ENCODE peak calls at places on chromosomes 13 and 19, in six cellular contexts. H is stimulated activated CD4-positive, alpha-beta T cell treated with anti-CD3 and anti-CD28 coated beads, TNF-alpha, amount 100 ng/mL, for 1 hour; B is AG04449; Y is substantia nigra; S is B cell; U is islet precursor cell. O is an unnamed sample.

GRCh38 chr13:75661443-75661842 is 25.3 kb downstream of the LMO7 start:
- DNase-seq in H (no peak), B (no peak), Y (no peak), S (no peak), U (no peak), O (no peak)

GRCh38 chr19:8206147-8207087 is 2.8 kb upstream of the CERS4 start:
- DNase-seq in H (no peak), B (no peak), Y (no peak), S (no peak), U (no peak), O (no peak)

GRCh38 chr13:88908896-88909535 is 1237.8 kb downstream of the SLITRK5 start:
- DNase-seq in H (no peak), B (no peak), Y (peak), S (no peak), U (peak), O (no peak)

GRCh38 chr19:52336976-52337375 is 933 bp downstream of the ZNF610 start:
- DNase-seq in H (no peak), B (no peak), Y (no peak), S (no peak), U (no peak), O (no peak)

GRCh38 chr13:110431851-110432294 is 124.8 kb downstream of the COL4A2 start:
- DNase-seq in H (no peak), B (no peak), Y (no peak), S (no peak), U (peak), O (no peak)

GRCh38 chr19:38557205-38557799 is 60.5 kb downstream of the MAP4K1 start:
- DNase-seq in H (no peak), B (no peak), Y (no peak), S (no peak), U (no peak), O (peak)

GRCh38 chr19:43465468-43466120 is at the start of gene LYPD3:
- DNase-seq in H (no peak), B (no peak), Y (no peak), S (no peak), U (peak), O (no peak)

GRCh38 chr13:102555914-102556553 is 40.8 kb upstream of the TPP2 start:
- DNase-seq in H (no peak), B (no peak), Y (no peak), S (no peak), U (no peak), O (peak)

GRCh38 chr19:10518444-10519361 is 1.5 kb upstream of the S1PR5 start:
- DNase-seq in H (no peak), B (no peak), Y (no peak), S (peak), U (no peak), O (no peak)

GRCh38 chr19:8259142-8259921 is 48.8 kb downstream of the CD320 start:
- DNase-seq in H (no peak), B (no peak), Y (no peak), S (no peak), U (no peak), O (no peak)

GRCh38 chr19:20660473-20660872 is 898 bp downstream of the ZNF626 start:
- DNase-seq in H (no peak), B (no peak), Y (no peak), S (no peak), U (peak), O (no peak)

GRCh38 chr19:58529405-58529804 is 9.8 kb upstream of the ZBTB45 start:
- DNase-seq in H (no peak), B (no peak), Y (no peak), S (no peak), U (no peak), O (no peak)

GRCh38 chr19:55486971-55487883 is 1.0 kb upstream of the SSC5D start:
- DNase-seq in H (no peak), B (peak), Y (no peak), S (peak), U (peak), O (peak)

GRCh38 chr19:54364775-54365257 is at the start of gene LAIR1:
- DNase-seq in H (peak), B (no peak), Y (peak), S (peak), U (peak), O (no peak)

GRCh38 chr13:50805805-50806204 is 37.7 kb downstream of the DLEU7 start:
- DNase-seq in H (no peak), B (no peak), Y (no peak), S (no peak), U (no peak), O (no peak)

GRCh38 chr19:52270266-52270885 is 989 bp downstream of the ZNF766 start:
- DNase-seq in H (no peak), B (no peak), Y (no peak), S (peak), U (no peak), O (peak)

GRCh38 chr13:45119469-45119989 is 781 bp upstream of the GTF2F2 start:
- DNase-seq in H (peak), B (no peak), Y (peak), S (peak), U (no peak), O (no peak)

GRCh38 chr19:843180-843835 is 2.5 kb downstream of the PRTN3 start:
- DNase-seq in H (no peak), B (no peak), Y (no peak), S (peak), U (peak), O (no peak)

GRCh38 chr13:32804673-32805260 is 211.5 kb upstream of the KL start:
- DNase-seq in H (no peak), B (no peak), Y (no peak), S (no peak), U (no peak), O (no peak)

GRCh38 chr13:105058517-105058916 is 1476.9 kb downstream of the EFNB2 start:
- DNase-seq in H (no peak), B (no peak), Y (no peak), S (no peak), U (no peak), O (no peak)

GRCh38 chr19:7874080-7874856 is at the start of gene PRR36:
- DNase-seq in H (no peak), B (no peak), Y (peak), S (peak), U (peak), O (no peak)

GRCh38 chr19:5503598-5503997 is 48.4 kb downstream of the ZNRF4 start:
- DNase-seq in H (no peak), B (no peak), Y (no peak), S (no peak), U (no peak), O (peak)

GRCh38 chr13:28239374-28239773 is 101.0 kb downstream of the PAN3 start:
- DNase-seq in H (no peak), B (peak), Y (no peak), S (no peak), U (no peak), O (no peak)

GRCh38 chr13:105007166-105007808 is 1528.2 kb downstream of the EFNB2 start:
- DNase-seq in H (no peak), B (no peak), Y (no peak), S (no peak), U (no peak), O (no peak)

GRCh38 chr13:40608308-40608707 is 58.1 kb downstream of the FOXO1 start:
- DNase-seq in H (no peak), B (no peak), Y (no peak), S (no peak), U (no peak), O (no peak)

GRCh38 chr19:50224986-50225747 is 21.7 kb downstream of the MYH14 start:
- DNase-seq in H (no peak), B (no peak), Y (peak), S (no peak), U (no peak), O (no peak)

GRCh38 chr19:1173845-1174809 is at the start of gene SBNO2:
- DNase-seq in H (peak), B (no peak), Y (peak), S (peak), U (peak), O (peak)

GRCh38 chr19:5694167-5694951 is 4.3 kb downstream of the RPL36 start:
- DNase-seq in H (no peak), B (no peak), Y (no peak), S (peak), U (no peak), O (no peak)

GRCh38 chr19:10343495-10343894 is 4.1 kb upstream of the ICAM3 start:
- DNase-seq in H (no peak), B (no peak), Y (no peak), S (no peak), U (no peak), O (no peak)

O was measured in Caki2.